ENCODE peak calls at places on chromosomes 16 and 17, in four cellular contexts. H, S, D and E are unnamed samples.
A peak's percentile ranks its signal among the peaks of the same experiment; 100 is the strongest.

GRCh38 chr16:66580605-66581209 is 1.4 kb downstream of the CMTM2 start:
- DNase-seq in S (no peak), D (no peak), H (no peak), E (no peak)

GRCh38 chr16:87101903-87102302 is 215.3 kb downstream of the C16orf95 start:
- DNase-seq in D (no peak), H (no peak), S (no peak), E (no peak)

GRCh38 chr16:48503779-48504178 is 106.2 kb downstream of the N4BP1 start:
- DNase-seq in D (no peak), H (no peak), S (no peak), E (no peak)

GRCh38 chr16:66337434-66338188 is 28.9 kb upstream of the CDH5 start:
- DNase-seq in D (no peak), H (no peak), S (no peak), E (no peak)

GRCh38 chr17:78019367-78019975 is 61.0 kb downstream of the TNRC6C start:
- DNase-seq in S (peak; percentile 66), H (peak; percentile 9), D (no peak), E (no peak)

GRCh38 chr17:66967867-66968543 is 3.5 kb downstream of the CACNG4 start:
- DNase-seq in H (no peak), D (no peak), S (no peak), E (no peak)

GRCh38 chr17:4988168-4988567 is 693 bp upstream of the CAMTA2 start:
- DNase-seq in D (no peak), S (no peak), H (no peak), E (no peak)

GRCh38 chr16:4052801-4053662 is 63.2 kb downstream of the ADCY9 start:
- DNase-seq in D (peak; percentile 70), S (no peak), H (no peak), E (no peak)

GRCh38 chr16:3825103-3825502 is 55.4 kb downstream of the CREBBP start:
- DNase-seq in H (no peak), S (no peak), D (no peak), E (no peak)

GRCh38 chr16:19874026-19874425 is 10.6 kb downstream of the GPRC5B start:
- DNase-seq in D (no peak), S (no peak), H (no peak), E (no peak)

GRCh38 chr16:49931931-49932330 is 76.0 kb upstream of the ZNF423 start:
- DNase-seq in D (no peak), S (no peak), H (no peak), E (no peak)

GRCh38 chr17:61574542-61575351 is 16.3 kb downstream of the NACA2 start:
- DNase-seq in D (no peak), S (peak; percentile 18), H (no peak), E (no peak)

GRCh38 chr17:18362509-18363020 is 785 bp downstream of the SHMT1 start:
- DNase-seq in D (peak; percentile 1), S (peak; percentile 25), H (no peak), E (no peak)

GRCh38 chr16:7399296-7399695 is 66.7 kb downstream of the RBFOX1 start:
- DNase-seq in S (no peak), D (no peak), H (no peak), E (no peak)

GRCh38 chr17:37135581-37135980 is 186.8 kb downstream of the AATF start:
- DNase-seq in S (no peak), H (no peak), D (no peak), E (no peak)

GRCh38 chr16:27383511-27384243 is 18.3 kb upstream of the IL21R start:
- DNase-seq in D (peak; percentile 96), H (no peak), S (no peak), E (no peak)

GRCh38 chr16:17453365-17454122 is 17.2 kb downstream of the XYLT1 start:
- DNase-seq in S (no peak), D (no peak), H (no peak), E (no peak)

GRCh38 chr17:35968520-35969054 is 12.7 kb downstream of the CCL16 start:
- DNase-seq in D (no peak), S (no peak), H (no peak), E (no peak)

GRCh38 chr17:51365090-51365489 is 104.7 kb downstream of the UTP18 start:
- DNase-seq in H (no peak), S (peak; percentile 64), D (peak; percentile 34), E (no peak)

GRCh38 chr17:2684549-2684948 is 27.0 kb downstream of the CLUH start:
- DNase-seq in H (no peak), S (no peak), D (no peak), E (no peak)

GRCh38 chr16:3058173-3059030 is 7.0 kb upstream of the IL32 start:
- DNase-seq in S (peak; percentile 81), H (no peak), D (peak; percentile 52), E (no peak)

GRCh38 chr17:6823011-6823442 is 8.5 kb downstream of the TEKT1 start:
- DNase-seq in S (no peak), H (no peak), D (no peak), E (no peak)

GRCh38 chr17:3998436-3998835 is 34.2 kb upstream of the ATP2A3 start:
- DNase-seq in D (no peak), S (no peak), H (no peak), E (no peak)

GRCh38 chr16:87930456-87930855 is 5.9 kb downstream of the CA5A start:
- DNase-seq in H (no peak), D (no peak), S (peak; percentile 37), E (no peak)

GRCh38 chr17:21242026-21242700 is 11.0 kb downstream of the NATD1 start:
- DNase-seq in D (no peak), H (no peak), S (no peak), E (no peak)

GRCh38 chr16:52577130-52577706 is 30.3 kb upstream of the TOX3 start:
- DNase-seq in S (no peak), H (no peak), D (no peak), E (no peak)

GRCh38 chr17:47204722-47205418 is 4.3 kb upstream of the MYL4 start:
- DNase-seq in H (peak; percentile 77), D (no peak), S (peak; percentile 61), E (no peak)

GRCh38 chr16:26952411-26952810 is 114.3 kb upstream of the C16orf82 start:
- DNase-seq in H (no peak), D (no peak), S (no peak), E (no peak)

GRCh38 chr17:29091591-29092291 is 48.8 kb downstream of the PIPOX start:
- DNase-seq in H (no peak), D (no peak), S (no peak), E (no peak)

GRCh38 chr17:32386844-32387243 is 36.9 kb downstream of the ZNF207 start:
- DNase-seq in S (no peak), D (no peak), H (no peak), E (no peak)

GRCh38 chr17:48486557-48486956 is 44.3 kb downstream of the HOXB1 start:
- DNase-seq in H (no peak), D (no peak), S (peak; percentile 79), E (no peak)
- TF ChIP-seq POLR2AphosphoS5 in H (no peak), D (no peak), S (no peak), E (no peak)

DNA sequence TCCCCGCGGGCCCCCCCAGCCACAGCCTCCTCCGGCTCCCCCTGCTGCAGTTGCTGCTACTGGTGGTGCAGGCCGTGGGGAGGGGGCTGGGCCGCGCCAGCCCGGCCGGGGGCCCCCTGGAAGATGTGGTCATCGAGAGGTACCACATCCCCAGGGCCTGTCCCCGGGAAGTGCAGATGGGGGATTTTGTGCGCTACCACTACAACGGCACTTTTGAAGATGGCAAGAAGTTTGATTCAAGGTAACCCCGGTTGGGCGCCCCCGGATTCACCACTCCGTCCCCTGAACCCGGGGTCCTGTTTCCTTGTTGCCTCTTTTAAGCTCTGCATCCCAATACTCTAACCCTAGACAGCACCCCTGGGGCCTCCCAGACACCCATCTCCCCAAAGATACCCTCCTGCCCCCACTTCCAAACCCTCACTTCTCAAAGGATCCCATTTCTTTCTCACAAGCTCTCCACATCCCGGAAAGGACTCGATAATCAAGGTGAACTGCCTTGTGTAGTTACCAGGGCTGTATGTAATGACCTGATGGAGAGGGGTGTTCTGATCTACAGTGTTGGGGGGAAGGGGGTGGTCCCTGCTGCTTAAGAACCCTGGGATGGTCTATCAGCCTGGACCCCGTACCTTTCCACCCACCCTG is 356 bp downstream of the FKBP10 start:
- DNase-seq in D (no peak), H (no peak), S (no peak), E (no peak)
- TF ChIP-seq SPI1 in D (no peak), H (no peak), S (no peak), E (no peak)

GRCh38 chr17:72591500-72592241 is 470.9 kb downstream of the SOX9 start:
- DNase-seq in D (no peak), H (no peak), S (no peak), E (no peak)

GRCh38 chr17:72594248-72594647 is 473.4 kb downstream of the SOX9 start:
- DNase-seq in D (no peak), S (no peak), H (no peak), E (no peak)

GRCh38 chr17:72590882-72591499 is 470.2 kb downstream of the SOX9 start:
- DNase-seq in H (no peak), S (no peak), D (no peak), E (no peak)

GRCh38 chr17:72592967-72593325 is 472.1 kb downstream of the SOX9 start:
- DNase-seq in S (no peak), D (no peak), H (no peak), E (no peak)

DNA sequence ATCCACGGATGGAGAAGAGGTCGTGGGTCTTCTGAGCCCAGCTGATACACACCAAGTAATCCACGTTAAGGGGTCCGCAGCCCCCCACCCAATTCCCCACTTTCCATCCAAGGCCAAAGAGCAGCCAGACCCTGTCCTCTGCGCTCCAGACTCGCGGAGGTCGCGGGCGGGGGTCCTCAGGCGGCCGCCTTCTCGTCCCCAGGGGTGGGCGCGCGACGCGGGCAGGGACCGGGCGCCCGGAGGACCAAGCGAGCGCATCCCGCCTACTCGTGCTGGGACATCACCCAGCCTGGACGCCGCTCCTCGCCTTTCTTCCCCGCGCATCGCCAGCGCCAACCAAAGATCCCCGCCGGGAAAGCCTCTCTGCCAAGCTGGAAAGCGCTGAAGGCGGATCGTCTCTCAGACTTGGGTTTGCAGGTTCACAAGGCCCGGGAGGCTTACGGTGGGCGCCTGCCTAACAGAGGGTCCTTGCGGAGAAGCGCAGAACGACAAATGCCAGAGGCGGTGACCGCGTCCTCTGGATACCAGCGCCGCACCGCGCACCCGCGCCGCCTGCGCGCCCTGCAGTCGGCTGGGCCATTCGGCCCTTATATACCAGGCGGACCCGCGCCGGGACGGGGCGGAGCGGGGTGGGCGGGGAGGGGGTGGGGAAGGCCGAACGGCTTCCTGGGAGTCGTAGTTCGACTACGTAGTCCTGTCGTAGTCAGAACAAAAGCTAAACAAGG is 471.6 kb downstream of the SOX9 start:
- DNase-seq in D (peak; percentile 14), H (no peak), S (peak; percentile 39), E (peak; percentile 56)
- TF ChIP-seq POLR2AphosphoS5 in D (no peak), H (peak; percentile 89), S (no peak), E (no peak)

GRCh38 chr16:10990378-10990777 is 46.0 kb downstream of the CLEC16A start:
- DNase-seq in S (no peak), H (no peak), D (no peak), E (no peak)

GRCh38 chr16:10987361-10988163 is 43.2 kb downstream of the CLEC16A start:
- DNase-seq in D (no peak), S (no peak), H (no peak), E (no peak)

GRCh38 chr16:10988879-10989278 is 44.5 kb downstream of the CLEC16A start:
- DNase-seq in S (no peak), D (no peak), H (no peak), E (no peak)

GRCh38 chr16:10988164-10988803 is 43.9 kb downstream of the CLEC16A start:
- DNase-seq in D (no peak), H (no peak), S (no peak), E (no peak)

DNA sequence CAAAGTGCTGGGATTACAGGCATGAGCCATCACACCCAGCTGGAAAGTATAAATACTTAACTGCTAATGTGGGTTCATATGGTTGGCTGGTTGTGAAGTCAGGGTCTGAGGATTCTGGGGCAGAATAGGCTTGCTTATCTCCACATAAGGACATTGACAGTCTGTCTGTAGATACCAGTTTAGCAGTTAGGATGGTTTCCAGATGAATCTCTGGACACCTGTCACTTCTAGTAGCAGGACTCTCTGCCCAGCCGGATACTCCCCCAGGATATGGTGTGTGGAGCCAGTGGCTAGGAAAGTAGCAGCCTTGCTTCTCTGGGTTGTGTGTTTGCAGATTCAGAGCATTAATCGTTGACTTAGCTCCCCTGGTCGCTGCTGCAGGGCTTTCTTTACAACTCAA is 45.1 kb downstream of the CLEC16A start:
- DNase-seq in H (no peak), D (no peak), S (no peak), E (no peak)
- TF ChIP-seq SPI1 in H (no peak), D (no peak), S (no peak), E (no peak)